ENCODE peak calls at places on chromosomes 4 and X, in four cellular contexts. K is epithelial cell of prostate; D is activated CD4-positive, alpha-beta T cell treated with anti-CD3 and anti-CD28 coated beads, Interleukin-2, amount 50 U/mL, for 24 hours; S is NCI-H1092. Y is an unnamed sample.

GRCh38 chrX:40749874-40750273 is 14.5 kb upstream of the MED14 start:
- DNase-seq in K (no peak), D (no peak), S (no peak), Y (no peak)

GRCh38 chrX:2498781-2499302 is 1.9 kb downstream of the DHRSX start:
- DNase-seq in K (no peak), D (no peak), S (no peak), Y (peak; percentile 28)

GRCh38 chrX:154021131-154021611 is 1.5 kb upstream of the IRAK1 start:
- DNase-seq in K (no peak), D (no peak), S (no peak), Y (peak; percentile 77)

GRCh38 chr4:60682901-60683300 is 517.2 kb upstream of the ADGRL3 start:
- DNase-seq in K (no peak), D (no peak), S (no peak), Y (peak; percentile 73)

GRCh38 chr4:109486007-109486406 is 52.4 kb downstream of the SEC24B start:
- DNase-seq in K (no peak), D (no peak), S (no peak), Y (no peak)

GRCh38 chrX:20382518-20383291 is 116.0 kb upstream of the RPS6KA3 start:
- DNase-seq in K (no peak), D (no peak), S (no peak), Y (peak; percentile 29)

GRCh38 chr4:6250235-6250983 is 19.2 kb upstream of the WFS1 start:
- DNase-seq in K (no peak), D (peak; percentile 49), S (peak; percentile 76), Y (peak; percentile 55)

GRCh38 chr4:15250021-15250441 is 177.8 kb upstream of the C1QTNF7 start:
- DNase-seq in K (no peak), D (no peak), S (no peak), Y (peak; percentile 16)

GRCh38 chrX:153440556-153441135 is 5.2 kb downstream of the TREX2 start:
- DNase-seq in K (peak; percentile 14), D (no peak), S (no peak), Y (no peak)

GRCh38 chrX:129523076-129524055 is at the start of gene SMARCA1:
- DNase-seq in K (no peak), D (no peak), S (peak; percentile 33), Y (peak; percentile 60)

GRCh38 chr4:75048208-75048879 is 115.4 kb downstream of the PARM1 start:
- DNase-seq in K (no peak), D (no peak), S (no peak), Y (no peak)

GRCh38 chr4:118920247-118920646 is 31.6 kb downstream of the SYNPO2 start:
- DNase-seq in K (no peak), D (no peak), S (no peak), Y (peak; percentile 26)

GRCh38 chr4:120286813-120287212 is 220.2 kb upstream of the MAD2L1 start:
- DNase-seq in K (no peak), D (no peak), S (no peak), Y (no peak)

GRCh38 chrX:22934640-22935039 is 65.1 kb upstream of the DDX53 start:
- DNase-seq in K (no peak), D (no peak), S (no peak), Y (no peak)

GRCh38 chrX:136794080-136794479 is 13.3 kb upstream of the ARHGEF6 start:
- DNase-seq in K (no peak), D (no peak), S (peak; percentile 11), Y (no peak)

GRCh38 chr4:139278956-139279722 is 886 bp downstream of the MGARP start:
- DNase-seq in K (no peak), D (no peak), S (no peak), Y (no peak)

GRCh38 chr4:84837751-84838150 is 128.7 kb downstream of the WDFY3 start:
- DNase-seq in K (no peak), D (no peak), S (no peak), Y (no peak)

GRCh38 chr4:3780347-3781171 is 14.4 kb downstream of the ADRA2C start:
- DNase-seq in K (no peak), D (no peak), S (no peak), Y (no peak)

GRCh38 chr4:170805352-170805751 is 715.6 kb upstream of the AADAT start:
- DNase-seq in K (no peak), D (no peak), S (no peak), Y (no peak)

GRCh38 chr4:3305610-3306371 is 13.0 kb downstream of the RGS12 start:
- DNase-seq in K (no peak), D (no peak), S (no peak), Y (peak; percentile 34)

GRCh38 chr4:101393256-101393655 is 45.9 kb upstream of the PPP3CA start:
- DNase-seq in K (peak; percentile 43), D (no peak), S (no peak), Y (peak; percentile 62)

GRCh38 chrX:135557344-135557743 is 36.9 kb downstream of the INTS6L start:
- DNase-seq in K (no peak), D (no peak), S (no peak), Y (no peak)

GRCh38 chrX:11893933-11894710 is 136.1 kb downstream of the MSL3 start:
- DNase-seq in K (no peak), D (no peak), S (no peak), Y (no peak)

GRCh38 chrX:134513091-134513490 is 53.1 kb downstream of the HPRT1 start:
- DNase-seq in K (no peak), D (no peak), S (no peak), Y (peak; percentile 12)

GRCh38 chrX:34578237-34578636 is 78.8 kb downstream of the TMEM47 start:
- DNase-seq in K (no peak), D (no peak), S (no peak), Y (peak; percentile 35)